ENCODE peak calls at places on chromosomes 7 and 10, in eight cellular contexts. V is ovary; K is right cardiac atrium; A is hepatocyte; Y is RWPE2; R is PC-3; U is heart left ventricle; D is effector memory CD4-positive, alpha-beta T cell. J is an unnamed sample.

GRCh38 chr10:18294633-18295032 is 154.4 kb downstream of the CACNB2 start:
- DNase-seq in Y (no peak), U (no peak), A (no peak), V (no peak), K (no peak), R (no peak), D (no peak), J (no peak)

GRCh38 chr7:158002486-158003080 is 585.0 kb downstream of the PTPRN2 start:
- DNase-seq in Y (no peak), K (no peak), V (no peak), A (no peak), D (no peak), R (no peak), U (no peak), J (no peak)

GRCh38 chr10:98318861-98319260 is 50.9 kb upstream of the LOXL4 start:
- DNase-seq in V (no peak), R (no peak), D (no peak), A (no peak), U (no peak), Y (no peak), K (no peak), J (no peak)

GRCh38 chr7:73850781-73851207 is 8.5 kb upstream of the METTL27 start:
- DNase-seq in V (no peak), R (peak; percentile 93), A (peak; percentile 77), K (no peak), U (peak; percentile 57), Y (peak; percentile 88), D (no peak), J (no peak)

GRCh38 chr10:72784551-72785421 is 92.8 kb downstream of the MCU start:
- DNase-seq in V (peak; percentile 68), Y (peak; percentile 73), R (peak; percentile 98), U (peak; percentile 64), D (no peak), A (peak; percentile 51), K (peak; percentile 86), J (no peak)

GRCh38 chr10:126476256-126476655 is 88.0 kb upstream of the ADAM12 start:
- DNase-seq in V (no peak), R (no peak), D (no peak), Y (no peak), A (no peak), K (no peak), U (no peak), J (no peak)

GRCh38 chr7:73451780-73452398 is 18.3 kb downstream of the FZD9 start:
- DNase-seq in K (no peak), V (peak; percentile 38), A (peak; percentile 70), D (no peak), U (no peak), R (peak; percentile 67), Y (no peak), J (no peak)

GRCh38 chr10:117553171-117553814 is 10.7 kb downstream of the EMX2 start:
- DNase-seq in V (no peak), Y (no peak), K (peak; percentile 61), R (no peak), D (no peak), A (no peak), U (no peak), J (no peak)

GRCh38 chr7:128108641-128109423 is 77.6 kb upstream of the LRRC4 start:
- DNase-seq in D (no peak), R (no peak), A (no peak), V (no peak), Y (no peak), U (no peak), K (no peak), J (no peak)

GRCh38 chr10:122282253-122282671 is 11.2 kb downstream of the BTBD16 start:
- DNase-seq in U (peak; percentile 62), A (no peak), V (no peak), K (no peak), D (no peak), Y (no peak), R (peak; percentile 50), J (peak; percentile 41)

GRCh38 chr7:73719806-73720169 is 319 bp upstream of the STX1A start:
- DNase-seq in V (no peak), K (no peak), R (no peak), D (no peak), A (no peak), Y (no peak), U (no peak), J (no peak)

GRCh38 chr10:62450905-62451605 is 76.9 kb downstream of the ZNF365 start:
- DNase-seq in U (no peak), V (no peak), A (no peak), R (no peak), D (no peak), Y (no peak), K (peak; percentile 54), J (no peak)

GRCh38 chr10:95331596-95332130 is 40.9 kb upstream of the PDLIM1 start:
- DNase-seq in A (no peak), V (no peak), U (no peak), D (no peak), K (no peak), Y (no peak), R (no peak), J (no peak)

GRCh38 chr10:114879541-114880158 is 58.1 kb downstream of the FHIP2A start:
- DNase-seq in Y (no peak), A (peak; percentile 25), U (peak; percentile 27), V (no peak), K (no peak), D (no peak), R (peak; percentile 47), J (no peak)

GRCh38 chr7:149166630-149167352 is 19.5 kb downstream of the ZNF398 start:
- DNase-seq in D (no peak), A (no peak), V (no peak), R (no peak), U (no peak), K (no peak), Y (no peak), J (no peak)

GRCh38 chr7:19519443-19519977 is 189.3 kb downstream of the POLR1F start:
- DNase-seq in A (no peak), Y (no peak), R (no peak), D (no peak), V (no peak), U (no peak), K (no peak), J (no peak)

GRCh38 chr10:5828725-5829124 is 15.5 kb upstream of the GDI2 start:
- DNase-seq in D (no peak), Y (no peak), V (no peak), A (no peak), K (no peak), R (no peak), U (no peak), J (no peak)

GRCh38 chr7:103446046-103446520 is at the start of gene SLC26A5:
- DNase-seq in V (no peak), U (no peak), R (peak; percentile 75), D (no peak), Y (peak; percentile 53), K (peak; percentile 32), A (peak; percentile 65), J (no peak)

GRCh38 chr10:48770558-48771089 is 86.0 kb downstream of the WDFY4 start:
- DNase-seq in Y (no peak), K (no peak), D (no peak), R (no peak), V (no peak), U (no peak), A (no peak), J (no peak)

GRCh38 chr10:66782776-66783175 is 143.1 kb upstream of the LRRTM3 start:
- DNase-seq in A (no peak), K (no peak), Y (no peak), R (peak; percentile 69), V (no peak), D (no peak), U (no peak), J (no peak)

GRCh38 chr7:132066776-132067175 is 509.5 kb downstream of the PLXNA4 start:
- DNase-seq in K (peak; percentile 78), V (peak; percentile 25), D (no peak), U (peak; percentile 76), A (peak; percentile 37), Y (no peak), R (no peak), J (peak; percentile 33)

GRCh38 chr10:17472481-17473227 is 18.3 kb upstream of the ST8SIA6 start:
- DNase-seq in A (no peak), Y (no peak), R (no peak), D (no peak), U (no peak), V (no peak), K (no peak), J (no peak)

GRCh38 chr7:15889501-15889900 is 203.0 kb upstream of the MEOX2 start:
- DNase-seq in Y (no peak), A (peak; percentile 14), K (peak; percentile 54), U (peak; percentile 27), V (no peak), R (peak; percentile 31), D (no peak), J (no peak)

DNA sequence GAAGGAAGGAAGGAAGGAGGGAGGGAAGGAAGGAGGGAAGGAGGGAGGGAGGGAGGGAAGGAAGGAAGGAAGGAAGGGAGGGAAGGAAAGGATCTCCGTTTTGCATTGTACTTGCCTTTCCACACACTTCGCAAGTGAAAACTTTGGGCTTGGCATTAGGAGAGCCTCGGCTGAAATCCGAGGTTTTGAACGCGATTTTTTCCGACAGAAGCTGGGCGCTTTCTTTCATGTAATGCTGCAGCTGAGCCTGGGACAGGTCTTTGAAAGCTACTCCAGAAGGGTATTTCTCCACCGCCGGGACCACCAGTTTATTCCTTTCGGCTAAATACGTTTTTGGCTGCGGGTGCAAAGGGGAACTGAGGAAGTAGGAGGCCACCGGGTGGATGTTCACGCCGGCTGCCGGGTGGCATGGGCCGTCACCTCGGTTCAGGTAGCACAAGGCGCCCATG is 1.0 kb downstream of the FEZF1 start:
- DNase-seq in V (no peak), A (no peak), K (no peak), U (no peak), Y (no peak), R (no peak), D (no peak), J (no peak)
- H3K4me3 ChIP-seq in V (no peak overlapping the region), A (no peak overlapping the region), K (no peak overlapping the region), U (no peak overlapping the region), Y (no peak overlapping the region), R (no peak overlapping the region), D (no peak overlapping the region), J (peak overlapping the region; percentile 26)

DNA sequence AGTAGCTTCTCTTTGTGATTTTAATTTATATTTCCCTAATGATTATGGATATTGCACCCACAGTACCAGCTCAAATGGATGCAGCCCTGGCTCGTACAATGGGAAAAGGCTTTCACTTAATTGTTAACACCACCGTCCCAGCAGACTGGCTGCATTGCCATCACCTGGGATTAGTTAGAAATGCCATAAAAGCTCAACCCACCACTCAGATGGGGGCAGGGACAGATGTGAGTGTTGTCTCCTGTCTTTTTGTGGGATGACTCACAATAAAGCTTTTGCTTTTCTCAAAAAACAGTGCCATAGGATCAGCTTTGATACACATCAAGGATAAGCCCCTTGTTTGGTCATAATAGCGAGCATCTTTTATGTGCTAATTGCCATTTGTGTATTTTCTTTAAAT is 729.1 kb downstream of the TNS3 start:
- DNase-seq in Y (no peak), A (no peak), R (no peak), K (no peak), V (no peak), D (no peak), U (no peak), J (no peak)
- H3K4me1 ChIP-seq in Y (no peaks in the 10 kb centered on the region), A (peaks cover 4% of the 10 kb centered on the region), R (no peaks in the 10 kb centered on the region), K (no peaks in the 10 kb centered on the region), V (no peaks in the 10 kb centered on the region), D (no peaks in the 10 kb centered on the region), U (no peaks in the 10 kb centered on the region), J (peaks cover 36% of the 10 kb centered on the region)

GRCh38 chr7:94512735-94513564 is 3.3 kb downstream of the CASD1 start:
- DNase-seq in Y (no peak), K (no peak), A (no peak), D (no peak), V (no peak), R (no peak), U (no peak), J (no peak)
- H3K4me3 ChIP-seq in Y (no peak overlapping the region), K (no peak overlapping the region), A (no peak overlapping the region), D (no peak overlapping the region), V (no peak overlapping the region), R (no peak overlapping the region), U (no peak overlapping the region), J (no peak overlapping the region)

GRCh38 chr10:11149499-11149898 is 131.8 kb downstream of the CELF2 start:
- DNase-seq in V (peak; percentile 35), D (peak; percentile 58), U (no peak), A (no peak), Y (no peak), K (peak; percentile 56), R (no peak), J (no peak)
- H3K4me1 ChIP-seq in V (peaks cover 25% of the 10 kb centered on the region), D (peaks cover 96% of the 10 kb centered on the region), U (peaks cover 67% of the 10 kb centered on the region), A (peaks cover 2% of the 10 kb centered on the region), Y (no peaks in the 10 kb centered on the region), K (peaks cover 12% of the 10 kb centered on the region), R (no peaks in the 10 kb centered on the region), J (peaks cover 21% of the 10 kb centered on the region)